ENCODE peak calls at places on chromosomes 11 and 22, in eight cellular contexts. M is PC-3, O is ovary, H is heart left ventricle, F is body of pancreas, R is endodermal cell, A is HepG2, T is SK-N-SH. P is an unnamed sample.

GRCh38 chr22:32416556-32417085 is 4.6 kb upstream of the RTCB start:
- DNase-seq in M (no peak), O (no peak), H (no peak), F (no peak), R (no peak), A (no peak), T (no peak), P (no peak)

GRCh38 chr11:17473071-17473744 is 3.4 kb downstream of the ABCC8 start:
- DNase-seq in M (peak), O (no peak), H (no peak), F (no peak), R (peak), A (peak), T (peak), P (no peak)

GRCh38 chr22:22720201-22720723 is 75.8 kb downstream of the GGTLC2 start:
- DNase-seq in M (peak), O (no peak), H (no peak), F (peak), R (peak), A (peak), T (peak), P (no peak)

GRCh38 chr11:70703141-70704052 is 305.1 kb downstream of the CTTN start:
- DNase-seq in M (no peak), O (no peak), H (no peak), F (peak), R (peak), A (peak), T (no peak), P (no peak)

GRCh38 chr11:11265994-11266606 is 87.0 kb downstream of the CSNK2A3 start:
- DNase-seq in M (peak), O (no peak), H (peak), F (peak), R (peak), A (no peak), T (peak), P (no peak)

GRCh38 chr11:60831501-60832079 is 10.3 kb upstream of the CCDC86 start:
- DNase-seq in M (peak), O (no peak), H (no peak), F (no peak), R (no peak), A (no peak), T (peak), P (peak)

GRCh38 chr11:68282141-68282860 is 10.5 kb upstream of the C11orf24 start:
- DNase-seq in M (no peak), O (no peak), H (no peak), F (no peak), R (no peak), A (no peak), T (no peak), P (no peak)

GRCh38 chr11:110286298-110287040 is 9.9 kb downstream of the RDX start:
- DNase-seq in M (no peak), O (no peak), H (no peak), F (no peak), R (no peak), A (no peak), T (no peak), P (no peak)

GRCh38 chr22:47443836-47444745 is 681.6 kb downstream of the TBC1D22A start:
- DNase-seq in M (no peak), O (no peak), H (no peak), F (no peak), R (no peak), A (no peak), T (no peak), P (no peak)

GRCh38 chr11:78080084-78080817 is 589 bp upstream of the NDUFC2 start:
- DNase-seq in M (no peak), O (no peak), H (no peak), F (no peak), R (no peak), A (no peak), T (no peak), P (no peak)

GRCh38 chr11:68256331-68256741 is 15.4 kb downstream of the C11orf24 start:
- DNase-seq in M (no peak), O (peak), H (no peak), F (no peak), R (no peak), A (peak), T (no peak), P (no peak)

GRCh38 chr22:50403701-50404101 is 60.6 kb downstream of the PPP6R2 start:
- DNase-seq in M (no peak), O (peak), H (peak), F (peak), R (no peak), A (no peak), T (peak), P (no peak)

GRCh38 chr22:29073618-29074275 is 912 bp downstream of the KREMEN1 start:
- DNase-seq in M (no peak), O (peak), H (peak), F (peak), R (peak), A (peak), T (no peak), P (no peak)

GRCh38 chr11:34905666-34906065 is 10.5 kb downstream of the APIP start:
- DNase-seq in M (no peak), O (no peak), H (no peak), F (no peak), R (no peak), A (no peak), T (no peak), P (no peak)

GRCh38 chr22:44486538-44486937 is 11.5 kb downstream of the RTL6 start:
- DNase-seq in M (no peak), O (no peak), H (no peak), F (no peak), R (no peak), A (no peak), T (no peak), P (no peak)

GRCh38 chr11:71238285-71238875 is 14.0 kb downstream of the SHANK2 start:
- DNase-seq in M (no peak), O (no peak), H (no peak), F (no peak), R (peak), A (no peak), T (no peak), P (no peak)

GRCh38 chr11:131943296-131943695 is 572.9 kb downstream of the NTM start:
- DNase-seq in M (peak), O (no peak), H (no peak), F (no peak), R (no peak), A (no peak), T (no peak), P (no peak)

GRCh38 chr11:12087075-12087775 is 23.2 kb upstream of the MICAL2 start:
- DNase-seq in M (peak), O (no peak), H (no peak), F (no peak), R (no peak), A (no peak), T (no peak), P (peak)

GRCh38 chr22:24271406-24271760 is 752 bp downstream of the SPECC1L start:
- DNase-seq in M (peak), O (peak), H (no peak), F (no peak), R (no peak), A (no peak), T (no peak), P (no peak)

GRCh38 chr22:36386351-36386899 is 1.3 kb downstream of the MYH9 start:
- DNase-seq in M (no peak), O (no peak), H (no peak), F (no peak), R (no peak), A (no peak), T (no peak), P (no peak)

GRCh38 chr22:20211409-20211996 is 56.6 kb downstream of the RTN4R start:
- DNase-seq in M (no peak), O (no peak), H (no peak), F (no peak), R (peak), A (no peak), T (no peak), P (no peak)
- H3K27ac ChIP-seq in M (no peak), O (no peak), H (no peak), F (no peak), R (no peak), A (no peak), T (no peak), P (no peak)

GRCh38 chr11:94854770-94855633 is 86.8 kb downstream of the AMOTL1 start:
- DNase-seq in M (no peak), O (no peak), H (peak), F (no peak), R (no peak), A (no peak), T (no peak), P (no peak)
- H3K27ac ChIP-seq in M (no peak), O (no peak), H (no peak), F (no peak), R (no peak), A (no peak), T (no peak), P (no peak)

DNA sequence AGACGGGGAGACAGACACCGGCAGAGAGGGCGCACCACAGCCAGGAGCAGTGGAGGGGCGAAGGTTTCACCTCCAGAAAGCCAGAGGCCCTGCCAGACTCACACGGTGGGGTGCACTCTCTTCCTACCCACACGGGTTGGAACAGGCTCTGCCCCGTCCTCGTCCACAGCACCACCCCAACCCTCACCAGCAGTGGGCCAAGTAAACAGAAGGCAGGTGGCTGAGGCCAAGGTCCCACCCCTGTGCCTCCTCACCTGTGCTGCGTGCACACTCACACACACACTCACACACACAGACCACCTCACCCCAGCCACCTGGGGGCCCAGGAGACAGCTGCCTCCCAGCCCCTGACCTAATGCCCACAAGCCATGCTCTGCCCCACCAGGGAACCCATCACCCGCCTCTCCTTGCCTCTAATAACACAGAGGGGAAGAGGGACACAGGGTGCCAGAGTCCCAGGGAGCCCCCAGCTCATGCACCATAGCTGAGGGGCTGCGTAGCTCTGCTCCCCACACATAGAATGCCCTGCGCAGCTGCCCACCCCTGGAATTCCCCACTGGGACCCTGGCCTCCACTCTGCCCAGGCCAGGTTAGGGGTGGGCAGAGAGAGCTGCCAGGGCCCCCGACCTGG is 3.1 kb downstream of the CYB5R3 start:
- DNase-seq in M (no peak), O (no peak), H (no peak), F (peak), R (peak), A (no peak), T (no peak), P (no peak)
- H3K27ac ChIP-seq in M (no peak), O (peak), H (peak), F (peak), R (no peak), A (peak), T (no peak), P (peak)

DNA sequence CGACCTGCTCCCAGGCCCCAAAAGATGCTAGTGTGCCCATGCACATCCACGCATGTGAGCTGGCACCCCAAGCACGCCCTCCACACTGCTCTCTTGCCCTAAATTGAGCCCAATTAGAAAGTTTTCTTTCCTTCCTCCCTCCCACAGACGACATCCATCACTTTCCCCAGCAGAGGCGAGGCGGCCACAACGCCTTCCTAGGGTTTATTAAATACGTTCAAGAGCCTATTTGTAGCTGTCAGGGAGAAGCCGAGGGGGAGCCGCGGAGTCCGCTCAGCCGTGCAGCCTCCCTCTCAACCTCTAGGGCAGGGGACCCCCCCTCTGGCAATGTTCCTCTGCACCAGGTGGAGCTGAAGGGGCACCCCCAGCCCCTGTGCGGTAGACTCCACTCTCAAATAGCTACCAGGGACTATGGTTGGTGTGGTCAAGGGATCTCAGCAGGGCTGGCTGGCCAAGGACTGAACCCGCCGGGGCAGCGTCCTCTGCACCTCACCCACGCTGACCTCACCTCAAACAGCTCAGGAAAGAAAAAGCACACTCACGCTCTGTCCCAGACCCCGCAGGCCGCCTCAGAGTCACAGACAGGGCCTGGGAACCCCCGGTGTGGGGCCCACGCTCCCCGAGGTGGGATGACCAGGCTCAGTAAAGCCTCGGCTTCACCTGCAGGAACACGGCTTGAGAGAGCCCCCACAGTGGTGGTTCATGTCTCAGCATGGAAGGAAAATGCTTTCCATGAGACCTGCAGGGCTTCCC is 152.4 kb downstream of the DSCAML1 start:
- DNase-seq in M (no peak), O (no peak), H (no peak), F (no peak), R (no peak), A (no peak), T (no peak), P (no peak)
- H3K27ac ChIP-seq in M (no peak), O (no peak), H (no peak), F (no peak), R (no peak), A (no peak), T (no peak), P (no peak)

GRCh38 chr11:19447150-19447566 is 206.4 kb upstream of the E2F8 start:
- DNase-seq in M (peak), O (no peak), H (no peak), F (no peak), R (no peak), A (no peak), T (no peak), P (no peak)
- H3K27ac ChIP-seq in M (peak), O (no peak), H (no peak), F (no peak), R (no peak), A (no peak), T (no peak), P (no peak)

GRCh38 chr11:2095542-2095941 is 43.6 kb downstream of the IGF2 start:
- DNase-seq in M (no peak), O (no peak), H (no peak), F (no peak), R (no peak), A (no peak), T (no peak), P (no peak)

GRCh38 chr11:2095198-2095520 is 44.0 kb downstream of the IGF2 start:
- DNase-seq in M (no peak), O (no peak), H (no peak), F (no peak), R (no peak), A (no peak), T (no peak), P (no peak)

GRCh38 chr11:2096919-2097301 is 42.3 kb downstream of the IGF2 start:
- DNase-seq in M (no peak), O (no peak), H (no peak), F (no peak), R (no peak), A (no peak), T (no peak), P (no peak)

GRCh38 chr11:2097356-2097997 is 41.7 kb downstream of the IGF2 start:
- DNase-seq in M (peak), O (peak), H (peak), F (peak), R (peak), A (peak), T (no peak), P (no peak)

GRCh38 chr11:2096001-2096918 is 42.9 kb downstream of the IGF2 start:
- DNase-seq in M (no peak), O (no peak), H (no peak), F (no peak), R (no peak), A (no peak), T (no peak), P (no peak)
- H3K27ac ChIP-seq in M (no peak), O (peak), H (peak), F (no peak), R (no peak), A (peak), T (no peak), P (no peak)

GRCh38 chr22:17865183-17866055 is 91.2 kb upstream of the BID start:
- DNase-seq in M (no peak), O (no peak), H (no peak), F (no peak), R (no peak), A (no peak), T (no peak), P (no peak)
- H3K27ac ChIP-seq in M (no peak), O (no peak), H (no peak), F (no peak), R (peak), A (no peak), T (no peak), P (no peak)

GRCh38 chr11:815675-816432 is 2.9 kb upstream of the PNPLA2 start:
- DNase-seq in M (no peak), O (no peak), H (no peak), F (no peak), R (no peak), A (no peak), T (no peak), P (no peak)

GRCh38 chr11:812390-812789 is 2.6 kb downstream of the RPLP2 start:
- DNase-seq in M (no peak), O (no peak), H (no peak), F (no peak), R (no peak), A (no peak), T (no peak), P (no peak)

GRCh38 chr11:813440-814096 is 3.8 kb downstream of the RPLP2 start:
- DNase-seq in M (no peak), O (no peak), H (no peak), F (no peak), R (no peak), A (no peak), T (no peak), P (no peak)

GRCh38 chr11:811446-812245 is 1.9 kb downstream of the RPLP2 start:
- DNase-seq in M (no peak), O (no peak), H (no peak), F (no peak), R (no peak), A (no peak), T (no peak), P (no peak)

DNA sequence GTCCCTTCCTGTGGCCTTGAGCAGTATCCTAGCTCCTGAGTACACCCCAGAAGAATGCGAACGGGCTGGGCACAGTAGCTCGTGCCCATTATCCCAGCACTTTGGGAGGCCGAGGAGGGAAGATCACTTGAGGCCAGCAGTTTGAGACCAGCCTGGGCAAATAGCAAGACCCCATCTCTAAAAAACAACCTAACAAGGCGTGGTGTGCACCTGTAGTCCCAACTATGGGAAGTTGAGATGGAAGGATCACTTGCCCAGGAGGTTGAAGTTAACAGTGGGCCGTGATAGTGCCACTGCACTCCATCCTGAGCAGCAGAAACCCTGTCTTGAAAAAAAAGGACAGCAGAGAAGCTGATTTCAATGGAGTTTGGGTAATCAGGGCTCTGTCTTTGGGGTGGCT is 3.3 kb downstream of the RPLP2 start:
- DNase-seq in M (no peak), O (no peak), H (no peak), F (no peak), R (no peak), A (no peak), T (no peak), P (no peak)
- H3K27ac ChIP-seq in M (no peak), O (no peak), H (no peak), F (no peak), R (no peak), A (no peak), T (no peak), P (no peak)

GRCh38 chr22:40624770-40625169 is 11.7 kb downstream of the MRTFA start:
- DNase-seq in M (peak), O (no peak), H (no peak), F (no peak), R (no peak), A (no peak), T (no peak), P (no peak)
- H3K27ac ChIP-seq in M (no peak), O (no peak), H (no peak), F (no peak), R (no peak), A (no peak), T (no peak), P (peak)

P was measured in epithelial cell of prostate.